ENCODE peak calls at places on chromosomes 11 and 22, in four cellular contexts. C, E, K and P are unnamed samples.
A peak's percentile ranks its signal among the peaks of the same experiment; 100 is the strongest.

GRCh38 chr11:76270387-76270786 is 64.1 kb upstream of the WNT11 start:
- DNase-seq in K (no peak), E (no peak), C (no peak), P (no peak)

GRCh38 chr11:117187799-117188481 is 9.4 kb downstream of the SIDT2 start:
- DNase-seq in E (no peak), C (no peak), K (no peak), P (no peak)

GRCh38 chr22:20885557-20886323 is 26.9 kb downstream of the SNAP29 start:
- DNase-seq in C (peak; percentile 71), E (peak; percentile 98), K (no peak), P (peak; percentile 85)

GRCh38 chr22:47199261-47199948 is 437.0 kb downstream of the TBC1D22A start:
- DNase-seq in K (no peak), C (no peak), E (no peak), P (no peak)

GRCh38 chr11:110305169-110306018 is 9.0 kb upstream of the RDX start:
- DNase-seq in C (no peak), K (no peak), E (no peak), P (no peak)

GRCh38 chr11:27317751-27318150 is 45.3 kb downstream of the CCDC34 start:
- DNase-seq in K (no peak), C (no peak), E (no peak), P (no peak)

GRCh38 chr22:50302041-50302541 is 5.4 kb downstream of the PLXNB2 start:
- DNase-seq in E (no peak), K (no peak), C (no peak), P (no peak)

GRCh38 chr11:67500818-67501584 is 4.2 kb downstream of the PITPNM1 start:
- DNase-seq in K (no peak), C (no peak), E (no peak), P (peak; percentile 69)

GRCh38 chr11:131823772-131824171 is 453.4 kb downstream of the NTM start:
- DNase-seq in K (no peak), E (no peak), C (no peak), P (no peak)

GRCh38 chr11:61815790-61816735 is 740 bp downstream of the FADS1 start:
- DNase-seq in C (peak; percentile 61), K (no peak), E (peak; percentile 70), P (no peak)

GRCh38 chr22:38203090-38203810 is 1.5 kb downstream of the MAFF start:
- DNase-seq in E (peak; percentile 30), C (no peak), K (no peak), P (no peak)

GRCh38 chr11:84819128-84819527 is 808.0 kb downstream of the DLG2 start:
- DNase-seq in C (no peak), K (no peak), E (no peak), P (no peak)

GRCh38 chr22:23529166-23530103 is 50.7 kb downstream of the IGLL1 start:
- DNase-seq in K (no peak), E (no peak), C (no peak), P (no peak)
- TF ChIP-seq SPI1 in K (no peak), E (no peak), C (no peak), P (no peak)

GRCh38 chr22:42683599-42684283 is 34.5 kb upstream of the CYB5R3 start:
- DNase-seq in C (no peak), E (no peak), K (no peak), P (no peak)

GRCh38 chr22:42680648-42681047 is 31.5 kb upstream of the CYB5R3 start:
- DNase-seq in C (no peak), E (no peak), K (no peak), P (no peak)

GRCh38 chr22:42678894-42679293 is 29.7 kb upstream of the CYB5R3 start:
- DNase-seq in E (no peak), C (no peak), K (no peak), P (no peak)

GRCh38 chr22:42684462-42685195 is 35.4 kb upstream of the CYB5R3 start:
- DNase-seq in C (no peak), E (no peak), K (no peak), P (no peak)

GRCh38 chr22:42682113-42682851 is 33.1 kb upstream of the CYB5R3 start:
- DNase-seq in E (no peak), C (no peak), K (no peak), P (no peak)
- TF ChIP-seq POLR2AphosphoS5 in E (no peak), C (no peak), K (no peak), P (no peak)

GRCh38 chr22:36608987-36609386 is 80.0 kb upstream of the EIF3D start:
- DNase-seq in K (no peak), E (no peak), C (no peak), P (no peak)
- TF ChIP-seq SPI1 in K (no peak), E (no peak), C (no peak), P (no peak)

GRCh38 chr11:6319001-6319878 is 1.1 kb downstream of the CAVIN3 start:
- DNase-seq in E (no peak), C (no peak), K (no peak), P (no peak)
- TF ChIP-seq POLR2AphosphoS5 in E (no peak), C (no peak), K (no peak), P (no peak)

DNA sequence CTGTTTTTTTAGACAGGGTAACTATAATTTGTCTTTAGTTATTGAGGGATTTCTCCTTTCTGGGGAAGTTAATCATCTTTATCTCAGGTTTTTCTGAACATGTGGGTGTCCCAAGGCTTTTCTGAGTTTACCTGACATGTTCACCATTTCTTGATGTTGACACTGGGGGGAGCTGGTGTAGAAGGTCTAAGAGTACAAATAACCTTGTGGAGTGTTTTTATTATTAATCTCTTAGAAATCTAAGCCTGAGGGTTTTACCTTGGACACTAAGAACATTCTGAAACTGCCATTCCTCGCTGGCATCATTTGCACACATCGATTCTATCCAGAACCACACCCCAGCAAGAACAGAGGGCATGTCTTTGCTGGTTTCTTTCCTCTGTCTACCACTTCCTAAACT is 15.6 kb upstream of the C11orf91 start:
- DNase-seq in K (no peak), C (no peak), E (peak; percentile 24), P (peak; percentile 33)
- TF ChIP-seq SPI1 in K (no peak), C (no peak), E (no peak), P (no peak)

GRCh38 chr11:74612877-74613276 is 20.5 kb downstream of the POLD3 start:
- DNase-seq in C (no peak), K (no peak), E (no peak), P (no peak)
- TF ChIP-seq POLR2AphosphoS5 in C (no peak), K (no peak), E (no peak), P (no peak)

GRCh38 chr22:45731041-45731797 is 59.6 kb downstream of the ATXN10 start:
- DNase-seq in K (no peak), E (no peak), C (no peak), P (no peak)
- TF ChIP-seq SPI1 in K (no peak), E (no peak), C (no peak), P (no peak)

GRCh38 chr11:69001301-69002081 is 11.6 kb downstream of the MRGPRF start:
- DNase-seq in K (no peak), C (no peak), E (no peak), P (no peak)

GRCh38 chr11:69003301-69003865 is 9.7 kb downstream of the MRGPRF start:
- DNase-seq in C (no peak), K (no peak), E (no peak), P (no peak)

GRCh38 chr11:69002101-69002742 is 10.8 kb downstream of the MRGPRF start:
- DNase-seq in C (no peak), K (no peak), E (no peak), P (no peak)

GRCh38 chr11:69003866-69004311 is 9.2 kb downstream of the MRGPRF start:
- DNase-seq in K (no peak), E (no peak), C (no peak), P (no peak)

GRCh38 chr11:69002743-69003231 is 10.3 kb downstream of the MRGPRF start:
- DNase-seq in E (no peak), C (no peak), K (no peak), P (no peak)
- TF ChIP-seq POLR2AphosphoS5 in E (no peak), C (no peak), K (no peak), P (no peak)

GRCh38 chr11:57500926-57501325 is 14.6 kb downstream of the SLC43A1 start:
- DNase-seq in K (no peak), E (no peak), C (no peak), P (no peak)

GRCh38 chr11:57502376-57502775 is 13.1 kb downstream of the SLC43A1 start:
- DNase-seq in K (no peak), E (no peak), C (no peak), P (no peak)

GRCh38 chr11:57504511-57504910 is 11.0 kb downstream of the SLC43A1 start:
- DNase-seq in C (no peak), K (no peak), E (no peak), P (no peak)

GRCh38 chr11:57501951-57502350 is 13.6 kb downstream of the SLC43A1 start:
- DNase-seq in E (no peak), K (no peak), C (no peak), P (no peak)

GRCh38 chr11:57502870-57503269 is 12.6 kb downstream of the SLC43A1 start:
- DNase-seq in C (no peak), K (no peak), E (no peak), P (no peak)
- TF ChIP-seq SPI1 in C (no peak), K (no peak), E (no peak), P (no peak)